ENCODE peak calls at places on chromosomes 3 and 15, in eight cellular contexts. F is left ventricle myocardium inferior; G is mesendoderm; A is A673; N is body of pancreas; E is CD8-positive, alpha-beta T cell; X is naive thymus-derived CD4-positive, alpha-beta T cell; J is upper lobe of right lung. Z is an unnamed sample.

GRCh38 chr3:25663324-25664065 is 1.2 kb downstream of the TOP2B start:
- DNase-seq in F (no peak), G (peak; percentile 61), A (peak; percentile 57), N (peak; percentile 19), E (no peak), X (peak; percentile 51), J (no peak), Z (peak; percentile 65)

GRCh38 chr15:41501961-41502786 is 8.5 kb downstream of the ITPKA start:
- DNase-seq in F (no peak), G (peak; percentile 46), A (no peak), N (no peak), E (peak; percentile 65), X (peak; percentile 40), J (peak; percentile 66), Z (peak; percentile 79)

GRCh38 chr15:22912256-22912655 is 67.9 kb downstream of the CYFIP1 start:
- DNase-seq in F (no peak), G (no peak), A (no peak), N (no peak), E (no peak), X (no peak), J (no peak), Z (no peak)

GRCh38 chr3:153448146-153448870 is 286.3 kb downstream of the RAP2B start:
- DNase-seq in F (no peak), G (no peak), A (no peak), N (no peak), E (no peak), X (no peak), J (no peak), Z (no peak)

GRCh38 chr3:78604328-78604727 is 1163.5 kb downstream of the ROBO1 start:
- DNase-seq in F (no peak), G (no peak), A (no peak), N (no peak), E (no peak), X (no peak), J (no peak), Z (no peak)

GRCh38 chr3:57048052-57048671 is 12.3 kb upstream of the SPATA12 start:
- DNase-seq in F (no peak), G (no peak), A (no peak), N (no peak), E (no peak), X (no peak), J (no peak), Z (no peak)

GRCh38 chr3:104198136-104198535 is 1168.6 kb upstream of the ALCAM start:
- DNase-seq in F (no peak), G (no peak), A (peak; percentile 55), N (no peak), E (no peak), X (no peak), J (no peak), Z (no peak)

GRCh38 chr3:105793040-105793439 is 75.8 kb downstream of the CBLB start:
- DNase-seq in F (no peak), G (peak; percentile 20), A (no peak), N (no peak), E (no peak), X (no peak), J (no peak), Z (no peak)

GRCh38 chr15:76431936-76432335 is 95.4 kb downstream of the ISL2 start:
- DNase-seq in F (no peak), G (peak; percentile 88), A (peak; percentile 4), N (no peak), E (no peak), X (no peak), J (no peak), Z (peak; percentile 42)

GRCh38 chr3:172074027-172074426 is 34.6 kb downstream of the FNDC3B start:
- DNase-seq in F (no peak), G (no peak), A (no peak), N (no peak), E (no peak), X (no peak), J (no peak), Z (no peak)

GRCh38 chr15:70636540-70637165 is 126.7 kb downstream of the UACA start:
- DNase-seq in F (no peak), G (peak; percentile 51), A (peak; percentile 24), N (no peak), E (no peak), X (no peak), J (no peak), Z (peak; percentile 71)

GRCh38 chr3:66200786-66201185 is 20.0 kb upstream of the SLC25A26 start:
- DNase-seq in F (no peak), G (no peak), A (no peak), N (no peak), E (no peak), X (no peak), J (no peak), Z (peak; percentile 1)

GRCh38 chr3:5021571-5022092 is 42.4 kb downstream of the BHLHE40 start:
- DNase-seq in F (no peak), G (no peak), A (no peak), N (no peak), E (no peak), X (no peak), J (no peak), Z (no peak)

GRCh38 chr3:120730576-120731542 is 11.5 kb downstream of the RABL3 start:
- DNase-seq in F (no peak), G (no peak), A (no peak), N (no peak), E (no peak), X (no peak), J (no peak), Z (no peak)

GRCh38 chr3:124916837-124917409 is 17.6 kb downstream of the MUC13 start:
- DNase-seq in F (peak; percentile 20), G (peak; percentile 10), A (no peak), N (no peak), E (no peak), X (no peak), J (no peak), Z (no peak)

DNA sequence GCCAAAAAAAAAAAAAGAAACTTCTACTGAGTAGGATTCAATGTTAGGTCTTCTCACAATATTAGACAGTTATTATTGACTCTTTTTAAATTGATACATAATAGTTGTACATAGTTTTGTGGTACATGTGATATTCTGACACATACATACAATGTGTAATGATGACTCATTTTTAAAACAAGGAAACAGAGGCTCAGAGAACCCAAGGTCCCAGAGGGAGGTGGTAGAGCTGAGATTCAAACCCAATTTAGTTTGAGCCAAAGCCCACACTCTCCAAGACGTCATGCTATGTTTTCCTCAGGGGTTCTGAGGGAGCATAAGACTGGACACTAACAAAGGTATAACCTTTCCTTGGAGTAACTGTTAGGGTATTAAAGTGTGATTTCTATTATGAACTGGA is 40.6 kb downstream of the MYO5C start:
- DNase-seq in F (no peak), G (no peak), A (no peak), N (no peak), E (no peak), X (no peak), J (no peak), Z (no peak)
- H3K4me1 ChIP-seq in F (peaks cover 18% of the 10 kb centered on the region), G (no peaks in the 10 kb centered on the region), A (peaks cover 5% of the 10 kb centered on the region), N (peaks cover 26% of the 10 kb centered on the region), E (peaks cover 9% of the 10 kb centered on the region), X (no peaks in the 10 kb centered on the region), J (no peaks in the 10 kb centered on the region), Z (peaks cover 18% of the 10 kb centered on the region)

GRCh38 chr3:31958721-31959152 is 22.3 kb downstream of the OSBPL10 start:
- DNase-seq in F (no peak), G (no peak), A (no peak), N (no peak), E (no peak), X (no peak), J (no peak), Z (no peak)
- H3K4me3 ChIP-seq in F (peak overlapping the region; percentile 53), G (no peak overlapping the region), A (no peak overlapping the region), N (no peak overlapping the region), E (no peak overlapping the region), X (no peak overlapping the region), J (no peak overlapping the region), Z (no peak overlapping the region)

GRCh38 chr3:12954891-12955650 is 113.7 kb upstream of the RPL32 start:
- DNase-seq in F (peak; percentile 86), G (no peak), A (peak; percentile 77), N (peak; percentile 87), E (no peak), X (peak; percentile 14), J (peak; percentile 88), Z (no peak)

GRCh38 chr3:12954180-12954579 is 112.8 kb upstream of the RPL32 start:
- DNase-seq in F (no peak), G (no peak), A (no peak), N (no peak), E (no peak), X (no peak), J (no peak), Z (no peak)

GRCh38 chr3:12955651-12956315 is 114.4 kb upstream of the RPL32 start:
- DNase-seq in F (no peak), G (no peak), A (no peak), N (no peak), E (no peak), X (no peak), J (no peak), Z (no peak)

GRCh38 chr3:12953201-12953712 is 111.9 kb upstream of the RPL32 start:
- DNase-seq in F (no peak), G (no peak), A (no peak), N (no peak), E (no peak), X (no peak), J (no peak), Z (no peak)

GRCh38 chr3:12952322-12953200 is 111.2 kb upstream of the RPL32 start:
- DNase-seq in F (no peak), G (no peak), A (no peak), N (no peak), E (no peak), X (no peak), J (no peak), Z (no peak)
- H3K4me1 ChIP-seq in F (peaks cover 98% of the 10 kb centered on the region), G (no peaks in the 10 kb centered on the region), A (peaks cover 29% of the 10 kb centered on the region), N (peaks cover 45% of the 10 kb centered on the region), E (peaks cover 50% of the 10 kb centered on the region), X (peaks cover 22% of the 10 kb centered on the region), J (peaks cover 52% of the 10 kb centered on the region), Z (no peaks in the 10 kb centered on the region)

GRCh38 chr15:79314811-79315210 is 3.9 kb downstream of the TMED3 start:
- DNase-seq in F (no peak), G (no peak), A (no peak), N (peak; percentile 58), E (no peak), X (no peak), J (peak; percentile 73), Z (no peak)
- H3K4me3 ChIP-seq in F (no peak overlapping the region), G (no peak overlapping the region), A (no peak overlapping the region), N (no peak overlapping the region), E (no peak overlapping the region), X (no peak overlapping the region), J (no peak overlapping the region), Z (no peak overlapping the region)

GRCh38 chr15:98800437-98801233 is 152.3 kb downstream of the IGF1R start:
- DNase-seq in F (no peak), G (peak; percentile 95), A (peak; percentile 96), N (peak; percentile 59), E (no peak), X (no peak), J (no peak), Z (peak; percentile 93)

GRCh38 chr15:98804057-98804380 is 155.7 kb downstream of the IGF1R start:
- DNase-seq in F (no peak), G (no peak), A (peak; percentile 26), N (no peak), E (no peak), X (no peak), J (no peak), Z (no peak)

GRCh38 chr15:98801234-98801561 is 152.9 kb downstream of the IGF1R start:
- DNase-seq in F (no peak), G (peak; percentile 67), A (peak; percentile 52), N (no peak), E (peak; percentile 51), X (peak; percentile 19), J (no peak), Z (peak; percentile 79)

GRCh38 chr15:98803228-98804056 is 155.1 kb downstream of the IGF1R start:
- DNase-seq in F (no peak), G (no peak), A (no peak), N (no peak), E (no peak), X (no peak), J (no peak), Z (no peak)

GRCh38 chr15:98802187-98802586 is 153.8 kb downstream of the IGF1R start:
- DNase-seq in F (no peak), G (no peak), A (no peak), N (no peak), E (no peak), X (no peak), J (no peak), Z (no peak)
- H3K4me1 ChIP-seq in F (peaks cover 68% of the 10 kb centered on the region), G (peaks cover 31% of the 10 kb centered on the region), A (peaks cover 78% of the 10 kb centered on the region), N (peaks cover 72% of the 10 kb centered on the region), E (peaks cover 38% of the 10 kb centered on the region), X (no peaks in the 10 kb centered on the region), J (peaks cover 40% of the 10 kb centered on the region), Z (peaks cover 24% of the 10 kb centered on the region)

Z was measured in endodermal cell.